ENCODE peak calls at places on chromosomes 7 and 10, in four cellular contexts. One of them, this sample, is unnamed.

GRCh38 chr10:74738985-74739567 is 87.3 kb upstream of the KAT6B start:
- DNase-seq in NCI-H1092: no peak
- DNase-seq in central memory CD4-positive, alpha-beta T cell: peak
- DNase-seq in hepatocyte: no peak
- DNase-seq in this sample: no peak

GRCh38 chr7:141700291-141700847 is 1.6 kb downstream of the DENND11 start:
- DNase-seq in NCI-H1092: no peak
- DNase-seq in central memory CD4-positive, alpha-beta T cell: no peak
- DNase-seq in hepatocyte: no peak
- DNase-seq in this sample: no peak

GRCh38 chr7:143882611-143883078 is 19.3 kb downstream of the TCAF1 start:
- DNase-seq in NCI-H1092: peak
- DNase-seq in hepatocyte: peak
- DNase-seq in central memory CD4-positive, alpha-beta T cell: no peak
- DNase-seq in this sample: no peak

GRCh38 chr7:20539201-20539600 is 76.3 kb upstream of the ABCB5 start:
- DNase-seq in central memory CD4-positive, alpha-beta T cell: no peak
- DNase-seq in hepatocyte: no peak
- DNase-seq in NCI-H1092: no peak
- DNase-seq in this sample: no peak

GRCh38 chr7:55569797-55570196 is 2.5 kb downstream of the VOPP1 start:
- DNase-seq in hepatocyte: no peak
- DNase-seq in NCI-H1092: no peak
- DNase-seq in central memory CD4-positive, alpha-beta T cell: no peak
- DNase-seq in this sample: no peak

GRCh38 chr10:9198611-9199010 is 1144.1 kb downstream of the GATA3 start:
- DNase-seq in central memory CD4-positive, alpha-beta T cell: no peak
- DNase-seq in hepatocyte: no peak
- DNase-seq in NCI-H1092: no peak
- DNase-seq in this sample: no peak

GRCh38 chr7:121513105-121513504 is 117.0 kb upstream of the FAM3C start:
- DNase-seq in central memory CD4-positive, alpha-beta T cell: no peak
- DNase-seq in NCI-H1092: no peak
- DNase-seq in hepatocyte: no peak
- DNase-seq in this sample: no peak

GRCh38 chr10:133087679-133088523 is at the start of gene ADGRA1:
- DNase-seq in central memory CD4-positive, alpha-beta T cell: no peak
- DNase-seq in NCI-H1092: no peak
- DNase-seq in hepatocyte: peak
- DNase-seq in this sample: no peak

GRCh38 chr7:116920359-116920758 is 32.9 kb upstream of the ST7 start:
- DNase-seq in NCI-H1092: no peak
- DNase-seq in central memory CD4-positive, alpha-beta T cell: no peak
- DNase-seq in hepatocyte: no peak
- DNase-seq in this sample: no peak

GRCh38 chr10:72319416-72320254 is 35.1 kb downstream of the DNAJB12 start:
- DNase-seq in hepatocyte: peak
- DNase-seq in NCI-H1092: peak
- DNase-seq in central memory CD4-positive, alpha-beta T cell: peak
- DNase-seq in this sample: peak

GRCh38 chr10:35041502-35041879 is 48.6 kb downstream of the CUL2 start:
- DNase-seq in NCI-H1092: no peak
- DNase-seq in central memory CD4-positive, alpha-beta T cell: no peak
- DNase-seq in hepatocyte: no peak
- DNase-seq in this sample: no peak

GRCh38 chr7:128032605-128033235 is 1.5 kb upstream of the LRRC4 start:
- DNase-seq in hepatocyte: no peak
- DNase-seq in NCI-H1092: no peak
- DNase-seq in central memory CD4-positive, alpha-beta T cell: no peak
- DNase-seq in this sample: no peak

This sample was measured in esophagus squamous epithelium.